ENCODE peak calls at places on chromosomes 3 and 15, in nine cellular contexts. P is fibroblast of pulmonary artery; V is cardiac muscle cell; E is GM19239; Y is anterior cingulate cortex; O is iPS DF 19.7; U is activated CD8-positive, alpha-beta memory T cell treated with anti-CD3 and anti-CD28 coated beads for 48 hours; A is stimulated activated CD8-positive, alpha-beta memory T cell treated with anti-CD3 and anti-CD28 coated beads, Interleukin-12 subunit alpha, Interleukin-12 subunit beta, amount 100 ng/mL, for 1 hour; F is astrocyte of the spinal cord. M is an unnamed sample.

GRCh38 chr3:190225186-190225692 is 97.0 kb downstream of the CLDN1 start:
- DNase-seq in E (no peak), Y (no peak), O (no peak), F (peak), A (no peak), V (peak), U (no peak), P (peak), M (no peak)

GRCh38 chr15:78159395-78159794 is 10.2 kb downstream of the IDH3A start:
- DNase-seq in A (no peak), O (no peak), F (no peak), Y (no peak), P (no peak), V (no peak), E (no peak), U (no peak), M (no peak)

GRCh38 chr3:52769786-52770445 is 824 bp downstream of the NEK4 start:
- DNase-seq in A (no peak), V (peak), Y (no peak), O (no peak), U (no peak), P (no peak), E (no peak), F (peak), M (peak)

GRCh38 chr3:104005815-104006214 is 1360.9 kb upstream of the ALCAM start:
- DNase-seq in P (no peak), E (no peak), A (no peak), O (no peak), Y (no peak), U (no peak), F (peak), V (no peak), M (no peak)

GRCh38 chr3:88767746-88768145 is 339.7 kb upstream of the EPHA3 start:
- DNase-seq in P (no peak), Y (no peak), O (no peak), V (no peak), U (no peak), F (no peak), E (no peak), A (no peak), M (no peak)

GRCh38 chr15:75356539-75356938 is 9.7 kb downstream of the NEIL1 start:
- DNase-seq in O (no peak), E (no peak), A (no peak), F (no peak), U (no peak), P (no peak), V (no peak), Y (no peak), M (no peak)

GRCh38 chr3:70264122-70264780 is 48.2 kb downstream of the MDFIC2 start:
- DNase-seq in P (peak), Y (no peak), V (peak), E (no peak), F (peak), A (no peak), O (no peak), U (no peak), M (no peak)

GRCh38 chr3:69324362-69325025 is 61.4 kb downstream of the FRMD4B start:
- DNase-seq in F (no peak), E (no peak), V (no peak), A (no peak), P (peak), O (no peak), Y (no peak), U (no peak), M (no peak)

GRCh38 chr3:145678401-145678800 is 482.6 kb downstream of the PLOD2 start:
- DNase-seq in P (peak), F (peak), V (peak), Y (no peak), O (no peak), U (no peak), E (no peak), A (no peak), M (no peak)

GRCh38 chr3:105781871-105782270 is 86.9 kb downstream of the CBLB start:
- DNase-seq in O (no peak), Y (no peak), U (no peak), F (peak), A (no peak), P (peak), E (no peak), V (peak), M (no peak)

GRCh38 chr15:45134682-45135604 is 5.1 kb downstream of the DUOX1 start:
- DNase-seq in A (no peak), P (no peak), O (no peak), Y (no peak), F (no peak), E (no peak), U (no peak), V (no peak), M (peak)

GRCh38 chr15:83305696-83306291 is 21.3 kb upstream of the BNC1 start:
- DNase-seq in P (peak), U (no peak), A (no peak), Y (no peak), O (no peak), E (no peak), V (peak), F (no peak), M (no peak)

GRCh38 chr3:95815828-95816227 is 998.6 kb upstream of the EPHA6 start:
- DNase-seq in Y (no peak), E (no peak), O (no peak), A (no peak), U (no peak), V (no peak), F (no peak), P (no peak), M (no peak)

GRCh38 chr15:61118885-61119284 is 110.2 kb downstream of the RORA start:
- DNase-seq in U (no peak), P (no peak), E (no peak), O (no peak), Y (no peak), V (peak), A (no peak), F (no peak), M (no peak)

GRCh38 chr15:88419830-88420229 is 47.4 kb downstream of the MRPL46 start:
- DNase-seq in V (no peak), F (peak), U (no peak), P (no peak), E (no peak), A (no peak), Y (no peak), O (no peak), M (no peak)

GRCh38 chr15:59329570-59330350 is 42.9 kb downstream of the MYO1E start:
- DNase-seq in F (peak), O (no peak), Y (no peak), A (no peak), E (no peak), V (peak), P (peak), U (no peak), M (no peak)

GRCh38 chr3:154142608-154143007 is 21.4 kb downstream of the ARHGEF26 start:
- DNase-seq in F (no peak), U (no peak), V (peak), Y (no peak), E (no peak), O (no peak), P (no peak), A (no peak), M (no peak)

GRCh38 chr15:81281925-81282895 is 41.7 kb downstream of the STARD5 start:
- DNase-seq in E (no peak), F (no peak), O (no peak), U (no peak), V (no peak), P (no peak), Y (no peak), A (no peak), M (no peak)

GRCh38 chr15:66587749-66588148 is 22.0 kb upstream of the LCTL start:
- DNase-seq in V (no peak), O (no peak), U (no peak), A (no peak), E (no peak), F (no peak), Y (no peak), P (no peak), M (no peak)

GRCh38 chr15:72237286-72238224 is 6.6 kb upstream of the PKM start:
- DNase-seq in U (peak), V (peak), F (peak), P (peak), E (no peak), O (peak), Y (peak), A (no peak), M (no peak)

GRCh38 chr15:89499156-89499555 is 2.8 kb upstream of the RHCG start:
- DNase-seq in P (no peak), F (no peak), O (no peak), Y (no peak), U (no peak), E (no peak), V (no peak), A (no peak), M (no peak)

GRCh38 chr3:142976621-142977398 is 13.3 kb upstream of the PAQR9 start:
- DNase-seq in V (peak), E (no peak), F (peak), O (no peak), P (peak), U (no peak), A (no peak), Y (no peak), M (peak)

GRCh38 chr15:33278816-33279612 is 31.8 kb upstream of the RYR3 start:
- DNase-seq in Y (no peak), U (no peak), O (peak), V (peak), E (no peak), P (peak), F (peak), A (no peak), M (no peak)

GRCh38 chr15:48040166-48040817 is 80.5 kb upstream of the SLC24A5 start:
- DNase-seq in O (no peak), Y (no peak), A (no peak), V (peak), U (no peak), F (peak), P (peak), E (no peak), M (no peak)

GRCh38 chr3:39644176-39644575 is 165.2 kb upstream of the MYRIP start:
- DNase-seq in P (peak), F (peak), E (no peak), A (no peak), O (no peak), U (no peak), Y (no peak), V (peak), M (no peak)

GRCh38 chr3:155598671-155599070 is 146.2 kb downstream of the PLCH1 start:
- DNase-seq in P (no peak), V (no peak), Y (no peak), O (no peak), U (no peak), F (no peak), A (no peak), E (no peak), M (no peak)

GRCh38 chr3:107644631-107645030 is 121.9 kb downstream of the BBX start:
- DNase-seq in O (no peak), F (no peak), Y (no peak), E (no peak), P (no peak), A (no peak), U (no peak), V (no peak), M (no peak)

GRCh38 chr15:70491183-70491621 is 272.2 kb downstream of the UACA start:
- DNase-seq in F (peak), E (no peak), Y (no peak), V (peak), U (no peak), P (no peak), O (no peak), A (no peak), M (no peak)

GRCh38 chr3:126946387-126946786 is 36.5 kb upstream of the PLXNA1 start:
- DNase-seq in V (no peak), O (no peak), E (no peak), P (no peak), A (no peak), Y (no peak), F (no peak), U (no peak), M (no peak)

GRCh38 chr15:42707068-42707467 is 29.9 kb downstream of the CDAN1 start:
- DNase-seq in F (peak), P (peak), E (no peak), O (no peak), Y (no peak), V (peak), U (no peak), A (no peak), M (no peak)

GRCh38 chr3:124260206-124260915 is 268.4 kb upstream of the ROPN1 start:
- DNase-seq in V (peak), Y (no peak), P (peak), E (no peak), F (peak), U (no peak), O (no peak), A (no peak), M (peak)

GRCh38 chr3:9732080-9732752 is 681 bp downstream of the BRPF1 start:
- DNase-seq in A (peak), E (no peak), F (no peak), P (no peak), U (peak), O (no peak), Y (no peak), V (no peak), M (peak)

GRCh38 chr3:159169828-159170227 is 368.0 kb downstream of the MFSD1 start:
- DNase-seq in V (peak), U (no peak), P (peak), F (peak), A (no peak), O (no peak), Y (no peak), E (no peak), M (no peak)

GRCh38 chr3:157531301-157531660 is 28.1 kb upstream of the VEPH1 start:
- DNase-seq in P (peak), V (peak), F (peak), U (no peak), E (no peak), A (no peak), Y (no peak), O (no peak), M (no peak)

GRCh38 chr3:171123913-171124312 is 97.4 kb upstream of the SLC2A2 start:
- DNase-seq in A (no peak), F (no peak), O (no peak), V (peak), Y (no peak), P (peak), E (no peak), U (no peak), M (no peak)

GRCh38 chr3:14476583-14477265 is 63.4 kb downstream of the GRIP2 start:
- DNase-seq in O (no peak), U (no peak), V (no peak), A (no peak), F (no peak), E (no peak), P (no peak), Y (no peak), M (no peak)

GRCh38 chr15:70195808-70196304 is 98.1 kb upstream of the TLE3 start:
- DNase-seq in O (no peak), E (no peak), Y (peak), F (peak), V (peak), A (no peak), U (no peak), P (peak), M (peak)

GRCh38 chr15:29805043-29805707 is 17.1 kb downstream of the TJP1 start:
- DNase-seq in A (no peak), O (no peak), P (peak), Y (peak), V (peak), U (no peak), F (peak), E (no peak), M (peak)

GRCh38 chr3:132343018-132343612 is 25.9 kb downstream of the ACP3 start:
- DNase-seq in P (peak), Y (no peak), F (peak), E (peak), A (no peak), U (no peak), O (no peak), V (peak), M (peak)

GRCh38 chr3:157134620-157135191 is 25.2 kb downstream of the CCNL1 start:
- DNase-seq in U (no peak), P (no peak), V (no peak), O (no peak), Y (no peak), F (peak), A (no peak), E (no peak), M (no peak)

M was measured in testis.